ENCODE peak calls at places on chromosome X, in nine cellular contexts. L is HL-60, X is BE2C, P is A549, Q is GM13977, A is B cell, G is transverse colon, V is progenitor cell of endocrine pancreas, K is AG04449. E is an unnamed sample.
A peak's percentile ranks its signal among the peaks of the same experiment; 100 is the strongest.

GRCh38 chrX:130836447-130836846 is 66.6 kb downstream of the ENOX2 start:
- DNase-seq in X (no peak), L (no peak), K (no peak), V (no peak), G (no peak), A (no peak), P (no peak), Q (no peak), E (no peak)

GRCh38 chrX:1071351-1071750 is 141.1 kb downstream of the CRLF2 start:
- DNase-seq in G (no peak), V (no peak), X (no peak), L (no peak), Q (no peak), P (no peak), K (no peak), A (no peak), E (no peak)

GRCh38 chrX:46573331-46573895 is at the start of gene CHST7:
- DNase-seq in Q (peak; percentile 47), X (peak; percentile 74), K (no peak), L (peak; percentile 19), A (peak; percentile 60), G (peak; percentile 69), P (peak; percentile 80), V (peak; percentile 12), E (peak; percentile 51)

GRCh38 chrX:154738013-154738738 is 12.7 kb downstream of the GAB3 start:
- DNase-seq in L (no peak), G (peak; percentile 45), A (no peak), P (no peak), V (no peak), Q (no peak), X (no peak), K (no peak), E (no peak)

GRCh38 chrX:130167040-130167439 is 1.4 kb upstream of the AIFM1 start:
- DNase-seq in P (no peak), L (no peak), K (no peak), V (no peak), A (no peak), G (no peak), Q (no peak), X (no peak), E (no peak)

GRCh38 chrX:154595559-154595958 is 10.6 kb downstream of the CTAG1A start:
- DNase-seq in X (no peak), V (no peak), K (no peak), P (no peak), A (no peak), G (no peak), L (no peak), Q (no peak), E (no peak)

GRCh38 chrX:10676239-10676971 is 56.0 kb upstream of the MID1 start:
- DNase-seq in V (no peak), K (no peak), Q (no peak), G (no peak), X (no peak), A (no peak), L (no peak), P (no peak), E (no peak)

GRCh38 chrX:39152106-39152649 is 350.9 kb downstream of the MID1IP1 start:
- DNase-seq in V (peak; percentile 50), A (no peak), X (peak; percentile 81), K (no peak), P (peak; percentile 14), L (peak; percentile 60), Q (no peak), G (peak; percentile 49), E (peak; percentile 53)

GRCh38 chrX:28787206-28787605 is 200.0 kb downstream of the IL1RAPL1 start:
- DNase-seq in G (no peak), P (peak; percentile 10), Q (no peak), K (no peak), L (no peak), A (no peak), X (no peak), V (no peak), E (no peak)

GRCh38 chrX:46306103-46306502 is 239.1 kb downstream of the ZNF674 start:
- DNase-seq in Q (no peak), G (no peak), K (no peak), L (no peak), P (no peak), X (no peak), V (no peak), A (no peak), E (no peak)

GRCh38 chrX:65034641-65035450 is 58.6 kb upstream of the ZC4H2 start:
- DNase-seq in P (peak; percentile 58), G (peak; percentile 85), K (no peak), Q (peak; percentile 81), L (peak; percentile 53), V (peak; percentile 76), X (peak; percentile 87), A (peak; percentile 77), E (peak; percentile 83)

GRCh38 chrX:48474127-48474526 is 1.9 kb upstream of the FTSJ1 start:
- DNase-seq in A (no peak), K (no peak), G (no peak), L (peak; percentile 45), Q (no peak), P (peak; percentile 31), X (peak; percentile 27), V (no peak), E (no peak)

GRCh38 chrX:48474581-48474980 is 1.4 kb upstream of the FTSJ1 start:
- DNase-seq in P (no peak), K (no peak), G (no peak), V (no peak), A (no peak), X (no peak), L (no peak), Q (no peak), E (no peak)

GRCh38 chrX:48475295-48475694 is 704 bp upstream of the FTSJ1 start:
- DNase-seq in G (no peak), A (no peak), X (no peak), V (no peak), K (no peak), L (no peak), Q (no peak), P (no peak), E (no peak)

GRCh38 chrX:48476919-48477318 is 920 bp downstream of the FTSJ1 start:
- DNase-seq in Q (no peak), L (no peak), X (no peak), V (no peak), A (no peak), K (no peak), G (no peak), P (no peak), E (no peak)

DNA sequence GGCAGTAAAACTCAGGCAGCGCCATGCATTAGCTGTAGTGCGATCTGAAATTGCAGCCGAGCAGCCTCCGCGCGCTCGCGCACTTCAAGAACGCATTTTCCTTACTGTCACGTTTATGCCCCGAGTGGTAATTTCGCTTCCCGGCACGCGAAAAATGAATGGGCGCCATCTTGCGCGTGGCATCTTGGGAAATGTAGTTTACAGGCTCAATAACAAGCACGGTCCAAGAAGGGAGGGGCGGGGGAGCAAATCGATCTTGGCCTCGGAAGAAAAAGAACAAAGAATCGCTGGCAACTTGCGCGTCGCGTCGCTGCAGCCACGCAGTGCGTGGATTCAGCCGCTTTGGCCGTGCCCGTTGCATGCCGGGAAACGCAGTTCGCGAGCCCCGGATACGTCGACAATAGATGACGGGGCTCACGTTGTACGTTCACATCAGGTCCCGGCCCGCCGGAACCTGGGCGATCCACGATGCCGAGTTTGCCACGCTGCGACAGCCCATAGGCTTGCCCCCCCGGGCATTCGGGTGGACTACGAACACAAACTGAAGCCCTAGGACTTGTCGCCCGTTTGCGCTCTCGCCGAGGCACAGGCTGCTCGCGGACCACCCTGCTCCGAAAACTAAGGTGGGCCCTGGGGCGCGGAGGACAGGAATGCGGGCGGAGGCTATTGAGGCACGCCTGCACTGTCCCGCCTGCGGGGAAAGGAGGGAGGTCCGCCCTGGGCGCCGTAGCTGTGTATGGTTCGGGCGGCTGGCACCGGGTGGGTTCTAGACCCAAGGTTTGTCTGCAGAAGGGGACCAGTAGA is at the start of gene FTSJ1:
- DNase-seq in P (peak; percentile 90), K (peak; percentile 75), Q (peak; percentile 83), X (peak; percentile 86), G (peak; percentile 90), V (peak; percentile 57), L (peak; percentile 93), A (peak; percentile 92), E (peak; percentile 76)
- TF ChIP-seq CTCF in P (no peak), K (no peak), Q (no peak), X (no peak), G (no peak), V (no peak), L (no peak), A (no peak), E (no peak)

GRCh38 chrX:140664939-140665338 is 44.6 kb upstream of the LINC00632 start:
- DNase-seq in L (no peak), X (no peak), Q (peak; percentile 12), P (peak; percentile 44), G (no peak), A (no peak), V (no peak), K (no peak), E (no peak)

GRCh38 chrX:140661657-140662056 is 47.9 kb upstream of the LINC00632 start:
- DNase-seq in K (no peak), A (no peak), L (no peak), Q (no peak), V (no peak), G (no peak), X (no peak), P (no peak), E (no peak)
- TF ChIP-seq CTCF in K (no peak), A (no peak), L (no peak), Q (peak; percentile 13), V (peak; percentile 48), G (no peak), X (no peak), P (no peak), E (no peak)

DNA sequence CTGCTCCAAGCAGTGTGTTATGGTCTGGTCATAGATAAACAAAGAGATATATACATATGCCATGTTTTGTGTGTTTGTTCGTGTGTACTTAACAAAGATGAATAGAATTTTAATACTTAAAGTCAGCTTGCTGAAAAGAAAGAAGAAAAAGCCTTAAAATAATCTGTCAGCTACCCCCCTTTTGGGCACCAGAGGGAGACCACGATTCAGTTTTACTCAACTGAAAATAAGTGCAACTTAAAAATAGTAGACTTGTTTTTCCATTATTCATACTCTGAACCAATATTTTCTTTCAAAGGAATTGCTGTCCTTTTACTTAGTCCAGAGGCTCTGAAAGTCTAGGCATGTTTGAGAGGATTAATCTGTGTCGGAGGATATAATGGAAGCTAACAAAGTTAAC is 181.7 kb upstream of the AGTR2 start:
- DNase-seq in G (no peak), Q (peak; percentile 15), L (no peak), P (no peak), A (no peak), K (no peak), X (no peak), V (no peak), E (no peak)
- TF ChIP-seq CTCF in G (no peak), Q (peak; percentile 31), L (no peak), P (peak; percentile 17), A (no peak), K (no peak), X (peak; percentile 47), V (peak; percentile 67), E (no peak)

DNA sequence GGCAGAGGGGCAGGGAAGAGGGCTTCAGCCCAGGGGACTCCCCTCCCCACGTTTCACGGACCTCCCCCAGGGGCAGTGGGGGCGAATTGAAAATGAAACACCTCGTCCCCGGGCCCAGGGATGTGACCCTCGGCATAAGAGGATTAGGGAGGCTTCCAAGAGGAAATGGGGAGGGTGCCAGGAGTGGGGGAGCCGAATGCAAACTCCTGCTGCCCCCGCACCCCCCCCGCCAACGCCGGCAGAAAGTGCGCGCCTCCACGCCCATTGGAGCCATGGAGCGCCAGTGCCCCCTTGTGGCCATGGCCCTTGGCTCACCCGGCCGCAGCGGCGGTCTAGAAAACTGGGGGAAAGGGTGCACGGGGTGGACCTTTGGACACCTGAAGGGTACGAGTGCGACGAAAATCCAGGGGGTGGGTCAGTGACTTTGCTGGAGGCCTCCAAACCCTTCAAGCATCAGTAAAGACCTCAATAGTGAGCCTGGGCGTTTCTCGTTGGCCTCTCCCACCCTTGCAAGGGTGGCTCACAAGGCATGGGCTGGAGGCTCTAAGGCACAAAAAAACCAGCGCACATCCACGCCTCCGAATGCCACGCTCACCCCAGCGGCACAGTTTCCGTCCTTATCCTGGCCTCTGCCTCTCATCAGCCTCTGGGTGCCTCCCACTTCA is 120.8 kb upstream of the PJA1 start:
- DNase-seq in L (peak; percentile 15), A (peak; percentile 63), V (peak; percentile 54), X (peak; percentile 70), Q (peak; percentile 79), P (peak; percentile 21), G (peak; percentile 64), K (no peak), E (peak; percentile 63)
- TF ChIP-seq CTCF in L (peak; percentile 24), A (peak; percentile 74), V (peak; percentile 72), X (peak; percentile 75), Q (peak; percentile 95), P (peak; percentile 56), G (peak; percentile 71), K (peak; percentile 87), E (peak; percentile 72)